ENCODE peak calls at places on chromosomes 6 and 20, in five cellular contexts. E is H9, I is H1, J is mesenchymal stem cell, S is IMR-90. A is an unnamed sample.

GRCh38 chr6:19723533-19723932 is 113.6 kb upstream of the ID4 start:
- DNase-seq in J (peak), S (peak), I (no peak), E (no peak), A (peak)

GRCh38 chr6:7463785-7464184 is 74.2 kb downstream of the RIOK1 start:
- DNase-seq in J (peak), S (peak), I (no peak), E (peak), A (peak)

GRCh38 chr20:53565254-53565653 is 28.4 kb downstream of the ZNF217 start:
- DNase-seq in J (no peak), E (peak), I (no peak), S (no peak), A (no peak)

GRCh38 chr6:31035862-31036497 is 25.7 kb downstream of the MUC22 start:
- DNase-seq in J (no peak), I (no peak), E (no peak), S (peak), A (no peak)

GRCh38 chr20:22563062-22563965 is 21.1 kb downstream of the FOXA2 start:
- DNase-seq in S (no peak), I (no peak), E (no peak), J (no peak), A (peak)

GRCh38 chr6:143806282-143807102 is 36.6 kb upstream of the LTV1 start:
- DNase-seq in J (peak), I (no peak), E (no peak), S (peak), A (no peak)

GRCh38 chr20:60062431-60063336 is 104.5 kb downstream of the CDH26 start:
- DNase-seq in I (no peak), J (peak), E (peak), S (peak), A (no peak)

GRCh38 chr6:35081426-35081851 is 59.7 kb downstream of the TCP11 start:
- DNase-seq in E (no peak), I (no peak), S (peak), J (no peak), A (no peak)

GRCh38 chr6:129370268-129370916 is 339.6 kb downstream of the ARHGAP18 start:
- DNase-seq in I (peak), J (peak), E (peak), S (peak), A (peak)

DNA sequence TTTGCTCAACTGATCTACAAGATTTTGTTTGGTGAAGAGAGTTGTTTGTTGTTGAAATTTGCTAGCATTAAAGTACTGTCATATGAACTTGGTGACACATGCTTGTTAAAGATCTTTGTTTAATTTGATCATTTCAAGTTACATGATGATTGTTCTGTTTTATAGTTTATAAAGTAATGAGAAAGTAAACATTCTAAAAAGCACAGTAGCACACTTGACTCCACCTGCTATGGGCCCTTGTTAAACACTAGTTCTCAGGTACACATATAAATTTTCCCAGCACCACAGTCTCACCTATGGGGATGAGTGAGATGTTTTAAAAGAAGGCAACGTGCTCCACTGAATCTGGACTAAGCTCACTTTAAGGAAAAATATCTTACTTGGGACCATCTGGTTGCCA is 14.1 kb downstream of the MCHR2 start:
- DNase-seq in J (no peak), I (no peak), S (no peak), E (no peak), A (no peak)
- H3K23ac ChIP-seq in J (no peak), I (no peak), S (no peak), E (no peak), A (no peak)

GRCh38 chr6:357791-358341 is 33.7 kb upstream of the IRF4 start:
- DNase-seq in E (no peak), S (no peak), I (no peak), J (no peak), A (no peak)

GRCh38 chr6:357261-357790 is 34.2 kb upstream of the IRF4 start:
- DNase-seq in I (no peak), J (no peak), E (no peak), S (no peak), A (no peak)

GRCh38 chr6:359261-360035 is 32.1 kb upstream of the IRF4 start:
- DNase-seq in J (no peak), E (no peak), S (no peak), I (no peak), A (no peak)

GRCh38 chr6:358847-359246 is 32.7 kb upstream of the IRF4 start:
- DNase-seq in E (no peak), I (no peak), S (no peak), J (no peak), A (no peak)

DNA sequence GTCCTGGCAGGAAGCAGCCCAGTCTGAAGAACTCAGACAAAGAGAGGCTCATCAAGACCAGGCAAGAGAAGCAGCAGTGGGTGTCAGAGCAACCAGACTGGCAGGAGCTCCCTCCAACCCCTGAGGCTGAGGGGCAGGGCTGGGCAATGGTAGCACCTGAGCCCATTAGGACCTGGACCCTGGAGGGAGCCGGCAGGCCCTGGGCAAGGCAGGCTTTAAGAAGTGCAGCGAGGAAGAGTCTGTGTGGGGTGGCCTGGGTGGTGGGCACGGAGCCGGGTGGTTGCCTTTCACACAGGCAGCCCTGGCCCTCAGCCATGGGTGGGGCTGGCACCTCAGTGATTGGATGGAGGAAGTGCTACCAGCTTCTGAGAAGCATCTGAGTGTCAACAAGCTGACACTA is 33.1 kb upstream of the IRF4 start:
- DNase-seq in I (no peak), E (no peak), J (no peak), S (no peak), A (no peak)
- H3K23ac ChIP-seq in I (no peak), E (no peak), J (no peak), S (no peak), A (no peak)

GRCh38 chr6:5412017-5412416 is 150.7 kb downstream of the FARS2 start:
- DNase-seq in S (no peak), E (peak), I (peak), J (no peak), A (no peak)

GRCh38 chr6:5411414-5411813 is 150.1 kb downstream of the FARS2 start:
- DNase-seq in S (no peak), J (no peak), E (no peak), I (no peak), A (no peak)

GRCh38 chr6:5416250-5416649 is 154.9 kb downstream of the FARS2 start:
- DNase-seq in I (no peak), S (no peak), J (no peak), E (no peak), A (no peak)

GRCh38 chr6:5412663-5413062 is 151.3 kb downstream of the FARS2 start:
- DNase-seq in J (no peak), E (no peak), I (no peak), S (no peak), A (no peak)
- H3K23ac ChIP-seq in J (no peak), E (no peak), I (no peak), S (no peak), A (no peak)

DNA sequence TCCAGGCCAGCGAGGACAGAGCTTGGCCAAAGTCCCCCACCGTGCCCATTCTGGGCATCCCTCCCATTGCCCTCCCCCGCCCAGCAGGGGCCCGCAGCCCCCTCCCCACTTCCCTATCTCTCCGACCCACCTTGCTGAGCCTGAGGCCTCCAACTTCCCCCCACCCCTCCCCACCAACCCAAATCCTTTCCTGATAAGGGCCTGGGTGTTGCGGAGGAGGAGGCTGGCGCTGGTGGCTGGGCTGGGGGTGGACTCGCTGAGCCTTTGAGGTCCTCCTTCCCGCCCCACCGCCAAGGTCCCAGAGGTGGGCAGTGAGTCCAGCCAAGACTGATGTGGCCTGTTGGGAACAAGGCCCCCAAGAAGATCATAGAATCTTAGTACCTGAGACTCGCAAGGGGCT is 23.2 kb downstream of the C20orf203 start:
- DNase-seq in I (no peak), S (no peak), J (no peak), E (no peak), A (no peak)
- H3K23ac ChIP-seq in I (no peak), S (no peak), J (no peak), E (no peak), A (no peak)

GRCh38 chr6:150354754-150355571 is 13.8 kb upstream of the IYD start:
- DNase-seq in S (peak), E (no peak), J (no peak), I (no peak), A (no peak)

GRCh38 chr6:150355932-150356331 is 12.9 kb upstream of the IYD start:
- DNase-seq in I (no peak), S (no peak), E (peak), J (no peak), A (no peak)

GRCh38 chr6:150347845-150348244 is 21.0 kb upstream of the IYD start:
- DNase-seq in I (no peak), S (no peak), J (no peak), E (no peak), A (no peak)

GRCh38 chr6:150353445-150353844 is 15.4 kb upstream of the IYD start:
- DNase-seq in I (no peak), J (no peak), E (no peak), S (no peak), A (no peak)

GRCh38 chr6:150352321-150353296 is 16.2 kb upstream of the IYD start:
- DNase-seq in E (no peak), S (peak), I (no peak), J (peak), A (no peak)
- H3K23ac ChIP-seq in E (no peak), S (no peak), I (no peak), J (no peak), A (no peak)

DNA sequence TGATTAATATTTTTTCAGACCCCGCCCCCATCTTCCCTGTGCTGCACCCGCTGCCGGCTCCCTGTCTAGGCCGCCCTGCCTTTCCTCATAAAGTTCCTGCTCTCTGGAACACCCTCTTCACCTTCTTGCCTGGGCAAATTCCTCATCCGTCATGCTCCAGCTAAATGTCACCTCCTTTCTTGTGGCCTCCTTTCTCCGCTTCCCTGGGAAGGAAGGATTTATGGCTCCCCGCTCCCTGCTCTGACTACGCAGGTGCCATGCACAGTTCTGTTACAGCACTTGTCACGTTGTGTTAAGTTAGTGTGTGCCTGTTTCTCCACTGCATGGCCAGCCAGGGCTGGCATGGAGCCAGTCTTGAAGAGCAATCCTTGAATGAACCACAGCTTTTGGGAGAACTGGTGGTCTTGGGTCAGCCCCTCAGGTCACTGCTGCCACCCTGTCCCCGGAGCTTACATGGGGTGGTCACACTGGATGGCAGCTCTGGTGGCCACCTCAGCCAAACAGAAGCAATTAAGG is 61.8 kb downstream of the CD40 start:
- DNase-seq in J (no peak), I (no peak), S (no peak), E (no peak), A (no peak)
- H3K23ac ChIP-seq in J (no peak), I (no peak), S (no peak), E (no peak), A (no peak)

A was measured in mesendoderm.